ENCODE peak calls at places on chromosomes 3 and 15, in nine cellular contexts. Q is sigmoid colon, M is H1, N is GM23248, O is stomach, V is heart right ventricle, T is brain microvascular endothelial cell, D is AG04450, E is GM23338. A is an unnamed sample.

GRCh38 chr3:88882121-88882520 is 225.3 kb upstream of the EPHA3 start:
- DNase-seq in Q (no peak), T (no peak), E (no peak), V (no peak), O (no peak), M (no peak), D (no peak), N (no peak), A (no peak)

GRCh38 chr3:69741057-69741830 is 2.0 kb downstream of the MITF start:
- DNase-seq in O (no peak), V (no peak), T (no peak), Q (no peak), N (no peak), E (no peak), M (no peak), D (no peak), A (no peak)

GRCh38 chr15:85716261-85716660 is 78.5 kb downstream of the KLHL25 start:
- DNase-seq in T (no peak), O (no peak), M (no peak), Q (no peak), N (no peak), D (no peak), V (no peak), E (no peak), A (no peak)

GRCh38 chr3:93906245-93906644 is 67.5 kb downstream of the PROS1 start:
- DNase-seq in M (no peak), E (no peak), O (no peak), Q (no peak), T (no peak), V (peak), D (no peak), N (no peak), A (no peak)

GRCh38 chr3:157369712-157370447 is 66.8 kb upstream of the PTX3 start:
- DNase-seq in O (no peak), M (no peak), T (no peak), Q (no peak), N (no peak), V (no peak), D (no peak), E (no peak), A (no peak)

GRCh38 chr3:36911990-36912804 is 32.7 kb downstream of the TRANK1 start:
- DNase-seq in O (no peak), V (no peak), D (peak), E (no peak), M (no peak), N (peak), Q (no peak), T (peak), A (peak)

GRCh38 chr15:45224596-45225217 is 27.3 kb upstream of the SLC28A2 start:
- DNase-seq in O (no peak), D (no peak), E (no peak), N (no peak), T (no peak), Q (no peak), V (no peak), M (no peak), A (no peak)

GRCh38 chr3:134651347-134652041 is 672 bp upstream of the KY start:
- DNase-seq in M (no peak), D (no peak), N (peak), V (peak), Q (peak), O (peak), T (no peak), E (no peak), A (no peak)

GRCh38 chr15:75460646-75461045 is 9.2 kb upstream of the SIN3A start:
- DNase-seq in D (no peak), T (no peak), M (no peak), N (no peak), O (no peak), E (no peak), V (no peak), Q (no peak), A (no peak)

GRCh38 chr15:100862162-100862561 is 17.5 kb upstream of the ALDH1A3 start:
- DNase-seq in E (no peak), N (no peak), M (no peak), T (no peak), D (no peak), O (no peak), V (no peak), Q (no peak), A (no peak)

GRCh38 chr15:78810377-78811123 is 714 bp downstream of the ADAMTS7 start:
- DNase-seq in E (peak), V (peak), N (peak), M (no peak), T (peak), O (peak), Q (peak), D (no peak), A (no peak)

GRCh38 chr3:104273046-104273649 is 1093.6 kb upstream of the ALCAM start:
- DNase-seq in V (no peak), O (no peak), T (peak), M (no peak), D (no peak), E (peak), N (peak), Q (no peak), A (no peak)

GRCh38 chr3:195692361-195692700 is 28.4 kb upstream of the MUC20 start:
- DNase-seq in E (no peak), D (no peak), O (no peak), T (no peak), N (no peak), V (no peak), Q (no peak), M (no peak), A (no peak)

GRCh38 chr3:45573591-45573990 is 21.0 kb upstream of the LIMD1 start:
- DNase-seq in D (no peak), O (no peak), E (no peak), N (no peak), M (no peak), Q (peak), T (no peak), V (no peak), A (no peak)

GRCh38 chr15:51097553-51098330 is 3.0 kb upstream of the TNFAIP8L3 start:
- DNase-seq in N (peak), E (no peak), M (no peak), O (no peak), T (peak), V (no peak), D (no peak), Q (no peak), A (no peak)

GRCh38 chr3:28228623-28229022 is 12.8 kb upstream of the CMC1 start:
- DNase-seq in O (no peak), N (no peak), V (no peak), D (no peak), M (no peak), T (no peak), E (no peak), Q (no peak), A (no peak)

GRCh38 chr3:177451940-177452484 is 254.7 kb upstream of the TBL1XR1 start:
- DNase-seq in Q (no peak), V (no peak), D (no peak), M (no peak), N (peak), T (peak), O (no peak), E (no peak), A (peak)

GRCh38 chr15:99452728-99453643 is 112.8 kb upstream of the MEF2A start:
- DNase-seq in M (no peak), N (no peak), Q (peak), T (no peak), O (peak), D (no peak), E (no peak), V (peak), A (no peak)

GRCh38 chr3:194030372-194030771 is 105.6 kb upstream of the HES1 start:
- DNase-seq in Q (no peak), D (no peak), M (no peak), T (no peak), N (no peak), E (no peak), O (peak), V (no peak), A (peak)

GRCh38 chr3:127052121-127052561 is 69.2 kb downstream of the PLXNA1 start:
- DNase-seq in D (no peak), T (no peak), O (peak), M (no peak), E (no peak), Q (peak), V (peak), N (peak), A (no peak)

GRCh38 chr3:53890726-53891499 is 746 bp downstream of the SELENOK start:
- DNase-seq in T (peak), E (peak), M (no peak), O (peak), Q (no peak), N (peak), V (no peak), D (no peak), A (no peak)

GRCh38 chr3:121481116-121481895 is 64.5 kb downstream of the POLQ start:
- DNase-seq in E (no peak), T (no peak), M (no peak), Q (no peak), N (peak), V (no peak), O (no peak), D (peak), A (no peak)

GRCh38 chr3:121951291-121951690 is 57.1 kb downstream of the SLC15A2 start:
- DNase-seq in N (no peak), E (no peak), T (no peak), Q (no peak), D (peak), V (no peak), O (no peak), M (no peak), A (no peak)

GRCh38 chr15:95903352-95903751 is 427.1 kb upstream of the NR2F2 start:
- DNase-seq in O (no peak), Q (no peak), N (no peak), E (no peak), V (no peak), M (no peak), T (no peak), D (no peak), A (no peak)

GRCh38 chr15:31494786-31495185 is 168.2 kb downstream of the KLF13 start:
- DNase-seq in M (no peak), D (no peak), O (no peak), T (no peak), E (no peak), N (no peak), Q (no peak), V (no peak), A (no peak)

GRCh38 chr15:62850318-62850717 is 192.2 kb upstream of the TPM1 start:
- DNase-seq in N (no peak), D (no peak), T (no peak), V (no peak), E (no peak), O (peak), M (no peak), Q (no peak), A (no peak)

GRCh38 chr3:188156051-188156450 is 2.1 kb downstream of the LPP start:
- DNase-seq in N (no peak), V (no peak), D (no peak), T (no peak), M (no peak), O (no peak), E (no peak), Q (no peak), A (no peak)

GRCh38 chr15:40430271-40430805 is 10.4 kb upstream of the BAHD1 start:
- DNase-seq in D (no peak), T (no peak), E (peak), V (no peak), Q (no peak), N (peak), M (no peak), O (no peak), A (no peak)

GRCh38 chr3:10492351-10493201 is 12.8 kb downstream of the ATP2B2 start:
- DNase-seq in D (no peak), M (no peak), E (no peak), T (no peak), N (no peak), V (no peak), Q (no peak), O (no peak), A (no peak)

GRCh38 chr3:100954990-100955389 is 38.2 kb downstream of the ABI3BP start:
- DNase-seq in T (peak), V (peak), O (no peak), M (no peak), Q (peak), N (peak), E (no peak), D (peak), A (peak)

GRCh38 chr15:25939122-25939521 is 76.0 kb upstream of the ATP10A start:
- DNase-seq in Q (no peak), E (no peak), D (no peak), V (no peak), M (no peak), O (no peak), T (no peak), N (no peak), A (no peak)

DNA sequence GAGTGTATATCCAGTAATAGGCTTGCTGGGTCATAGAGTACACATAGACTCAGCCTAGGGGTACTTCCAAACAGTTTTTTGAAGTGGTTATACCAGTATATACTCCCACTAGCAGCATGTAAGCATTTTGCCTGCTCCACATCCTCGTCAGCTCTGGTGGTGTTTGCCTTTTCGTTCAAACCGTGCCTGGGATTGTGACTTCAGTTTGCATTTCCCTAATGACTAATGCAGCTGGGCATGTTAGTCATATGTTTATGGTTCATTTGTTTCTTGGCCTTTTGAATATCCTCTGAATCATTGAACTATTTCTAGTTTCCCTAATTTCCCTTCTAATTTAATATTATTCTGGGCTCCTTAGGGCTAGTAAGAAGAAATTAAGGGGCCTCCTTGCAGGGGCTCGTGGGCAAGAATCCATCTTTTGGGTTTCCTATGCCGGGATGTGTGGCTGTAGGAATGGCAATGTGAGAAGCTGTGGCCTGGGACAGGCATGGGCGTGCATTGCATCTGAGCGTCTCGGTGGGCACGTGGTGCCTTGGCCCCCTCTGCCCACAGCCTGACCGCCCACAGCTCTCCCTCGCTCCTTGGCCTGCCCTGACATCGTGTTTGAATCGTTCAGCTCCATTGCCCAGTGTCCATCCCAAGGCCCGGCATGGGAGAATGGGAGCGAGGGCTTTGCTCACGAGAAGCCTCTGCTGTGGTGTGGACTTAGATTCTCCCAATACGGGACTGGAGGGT is 26.4 kb downstream of the FAH start:
- DNase-seq in M (no peak), O (peak), T (peak), D (peak), V (no peak), N (peak), E (no peak), Q (no peak), A (peak)
- H3K27ac ChIP-seq in M (no peak), O (peak), T (peak), D (peak), V (no peak), N (peak), E (no peak), Q (no peak), A (peak)

GRCh38 chr3:61527011-61527410 is 34.4 kb upstream of the PTPRG start:
- DNase-seq in Q (no peak), V (no peak), D (no peak), E (no peak), O (no peak), N (no peak), M (no peak), T (no peak), A (no peak)

GRCh38 chr3:61535826-61536225 is 25.5 kb upstream of the PTPRG start:
- DNase-seq in E (no peak), O (no peak), Q (no peak), V (no peak), N (no peak), M (no peak), T (no peak), D (no peak), A (no peak)

GRCh38 chr3:61532739-61533500 is 28.5 kb upstream of the PTPRG start:
- DNase-seq in T (no peak), M (no peak), Q (no peak), E (no peak), N (no peak), D (no peak), O (no peak), V (no peak), A (no peak)

GRCh38 chr3:61530355-61530754 is 31.0 kb upstream of the PTPRG start:
- DNase-seq in E (peak), N (peak), T (peak), D (no peak), Q (no peak), O (no peak), M (no peak), V (peak), A (no peak)

GRCh38 chr3:61531528-61531927 is 29.8 kb upstream of the PTPRG start:
- DNase-seq in Q (no peak), M (no peak), T (no peak), E (no peak), O (no peak), D (no peak), V (no peak), N (no peak), A (no peak)
- H3K27ac ChIP-seq in Q (no peak), M (no peak), T (no peak), E (no peak), O (no peak), D (no peak), V (no peak), N (no peak), A (no peak)

GRCh38 chr15:65414841-65415621 is 7.7 kb downstream of the IGDCC4 start:
- DNase-seq in Q (no peak), T (peak), N (no peak), D (no peak), V (no peak), O (no peak), M (peak), E (peak), A (no peak)
- H3K27ac ChIP-seq in Q (no peak), T (no peak), N (no peak), D (peak), V (peak), O (peak), M (peak), E (peak), A (no peak)

GRCh38 chr15:49135342-49135857 is 20.0 kb downstream of the COPS2 start:
- DNase-seq in T (no peak), E (no peak), V (no peak), D (no peak), M (no peak), O (no peak), Q (no peak), N (peak), A (no peak)
- H3K27ac ChIP-seq in T (peak), E (no peak), V (no peak), D (peak), M (no peak), O (no peak), Q (no peak), N (peak), A (peak)

GRCh38 chr3:52845157-52845556 is 10.3 kb upstream of the MUSTN1 start:
- DNase-seq in T (peak), E (no peak), N (peak), O (peak), D (no peak), M (no peak), V (peak), Q (peak), A (no peak)

GRCh38 chr3:52843881-52844280 is 9.1 kb upstream of the MUSTN1 start:
- DNase-seq in E (no peak), M (no peak), V (no peak), O (no peak), N (no peak), Q (no peak), T (no peak), D (no peak), A (no peak)

GRCh38 chr3:52843116-52843865 is 8.5 kb upstream of the MUSTN1 start:
- DNase-seq in V (no peak), O (no peak), D (no peak), E (no peak), Q (no peak), N (no peak), M (no peak), T (no peak), A (no peak)

GRCh38 chr3:52845691-52846426 is 11.0 kb upstream of the MUSTN1 start:
- DNase-seq in M (no peak), E (peak), O (no peak), Q (no peak), T (no peak), D (no peak), V (peak), N (peak), A (no peak)

GRCh38 chr3:52844290-52844985 is 9.6 kb upstream of the MUSTN1 start:
- DNase-seq in Q (no peak), M (no peak), E (no peak), V (no peak), O (no peak), D (no peak), N (no peak), T (no peak), A (no peak)
- H3K27ac ChIP-seq in Q (peak), M (no peak), E (no peak), V (peak), O (peak), D (no peak), N (no peak), T (no peak), A (no peak)

GRCh38 chr15:71707230-71708051 is 102.9 kb upstream of the NR2E3 start:
- DNase-seq in T (no peak), M (no peak), O (no peak), E (no peak), V (peak), Q (no peak), N (peak), D (no peak), A (no peak)
- H3K27ac ChIP-seq in T (no peak), M (no peak), O (peak), E (no peak), V (peak), Q (peak), N (peak), D (no peak), A (no peak)

A was measured in epithelial cell of prostate.